ENCODE peak calls at places on chromosomes 6 and 20, in eight cellular contexts. One of them, this sample, is unnamed.

GRCh38 chr6:17656092-17656491 is 50.6 kb downstream of the NUP153 start:
- DNase-seq in H54: no peak
- DNase-seq in GM20000: no peak
- DNase-seq in activated naive CD4-positive, alpha-beta T cell treated with anti-CD3 and anti-CD28 coated beads, Interleukin-2, amount 50 U/mL, for 72 hours: no peak
- DNase-seq in Right ventricle myocardium superior: no peak
- DNase-seq in left colon: no peak
- DNase-seq in NCI-H774: no peak
- DNase-seq in NCI-H524: no peak
- DNase-seq in this sample: no peak

GRCh38 chr6:37027036-37027720 is 21.7 kb downstream of the FGD2 start:
- DNase-seq in GM20000: no peak
- DNase-seq in NCI-H774: no peak
- DNase-seq in Right ventricle myocardium superior: no peak
- DNase-seq in left colon: no peak
- DNase-seq in NCI-H524: no peak
- DNase-seq in H54: no peak
- DNase-seq in activated naive CD4-positive, alpha-beta T cell treated with anti-CD3 and anti-CD28 coated beads, Interleukin-2, amount 50 U/mL, for 72 hours: no peak
- DNase-seq in this sample: no peak

GRCh38 chr20:4453369-4453768 is 268.3 kb upstream of the PRND start:
- DNase-seq in NCI-H774: no peak
- DNase-seq in GM20000: no peak
- DNase-seq in Right ventricle myocardium superior: no peak
- DNase-seq in H54: no peak
- DNase-seq in NCI-H524: no peak
- DNase-seq in activated naive CD4-positive, alpha-beta T cell treated with anti-CD3 and anti-CD28 coated beads, Interleukin-2, amount 50 U/mL, for 72 hours: no peak
- DNase-seq in left colon: no peak
- DNase-seq in this sample: no peak

GRCh38 chr6:3918474-3918873 is 69.3 kb downstream of the FAM50B start:
- DNase-seq in Right ventricle myocardium superior: no peak
- DNase-seq in NCI-H774: no peak
- DNase-seq in NCI-H524: no peak
- DNase-seq in GM20000: no peak
- DNase-seq in H54: no peak
- DNase-seq in left colon: no peak
- DNase-seq in activated naive CD4-positive, alpha-beta T cell treated with anti-CD3 and anti-CD28 coated beads, Interleukin-2, amount 50 U/mL, for 72 hours: no peak
- DNase-seq in this sample: no peak

GRCh38 chr20:12788936-12789335 is 219.8 kb upstream of the SPTLC3 start:
- DNase-seq in left colon: no peak
- DNase-seq in activated naive CD4-positive, alpha-beta T cell treated with anti-CD3 and anti-CD28 coated beads, Interleukin-2, amount 50 U/mL, for 72 hours: no peak
- DNase-seq in GM20000: no peak
- DNase-seq in Right ventricle myocardium superior: no peak
- DNase-seq in NCI-H524: no peak
- DNase-seq in NCI-H774: no peak
- DNase-seq in H54: no peak
- DNase-seq in this sample: no peak

GRCh38 chr6:128124713-128125112 is 223.9 kb upstream of the THEMIS start:
- DNase-seq in left colon: no peak
- DNase-seq in NCI-H774: no peak
- DNase-seq in activated naive CD4-positive, alpha-beta T cell treated with anti-CD3 and anti-CD28 coated beads, Interleukin-2, amount 50 U/mL, for 72 hours: no peak
- DNase-seq in H54: no peak
- DNase-seq in Right ventricle myocardium superior: no peak
- DNase-seq in GM20000: no peak
- DNase-seq in NCI-H524: no peak
- DNase-seq in this sample: peak

GRCh38 chr6:105209950-105210706 is 30.3 kb upstream of the POPDC3 start:
- DNase-seq in Right ventricle myocardium superior: no peak
- DNase-seq in NCI-H774: no peak
- DNase-seq in H54: peak
- DNase-seq in GM20000: no peak
- DNase-seq in left colon: no peak
- DNase-seq in activated naive CD4-positive, alpha-beta T cell treated with anti-CD3 and anti-CD28 coated beads, Interleukin-2, amount 50 U/mL, for 72 hours: no peak
- DNase-seq in NCI-H524: no peak
- DNase-seq in this sample: no peak

GRCh38 chr6:165599596-165600487 is 63.2 kb downstream of the PDE10A start:
- DNase-seq in left colon: no peak
- DNase-seq in GM20000: no peak
- DNase-seq in NCI-H524: no peak
- DNase-seq in NCI-H774: no peak
- DNase-seq in activated naive CD4-positive, alpha-beta T cell treated with anti-CD3 and anti-CD28 coated beads, Interleukin-2, amount 50 U/mL, for 72 hours: no peak
- DNase-seq in Right ventricle myocardium superior: no peak
- DNase-seq in H54: no peak
- DNase-seq in this sample: no peak

GRCh38 chr6:38209291-38209865 is 389.9 kb downstream of the ZFAND3 start:
- DNase-seq in NCI-H524: no peak
- DNase-seq in left colon: no peak
- DNase-seq in H54: no peak
- DNase-seq in activated naive CD4-positive, alpha-beta T cell treated with anti-CD3 and anti-CD28 coated beads, Interleukin-2, amount 50 U/mL, for 72 hours: no peak
- DNase-seq in NCI-H774: no peak
- DNase-seq in GM20000: no peak
- DNase-seq in Right ventricle myocardium superior: no peak
- DNase-seq in this sample: no peak

GRCh38 chr6:166167801-166168615 is at the start of gene TBXT:
- DNase-seq in Right ventricle myocardium superior: no peak
- DNase-seq in H54: no peak
- DNase-seq in left colon: no peak
- DNase-seq in GM20000: peak
- DNase-seq in activated naive CD4-positive, alpha-beta T cell treated with anti-CD3 and anti-CD28 coated beads, Interleukin-2, amount 50 U/mL, for 72 hours: no peak
- DNase-seq in NCI-H774: peak
- DNase-seq in NCI-H524: peak
- DNase-seq in this sample: no peak

GRCh38 chr6:31877125-31877650 is 1.6 kb downstream of the SLC44A4 start:
- DNase-seq in H54: no peak
- DNase-seq in left colon: peak
- DNase-seq in activated naive CD4-positive, alpha-beta T cell treated with anti-CD3 and anti-CD28 coated beads, Interleukin-2, amount 50 U/mL, for 72 hours: no peak
- DNase-seq in NCI-H774: no peak
- DNase-seq in GM20000: no peak
- DNase-seq in NCI-H524: no peak
- DNase-seq in Right ventricle myocardium superior: no peak
- DNase-seq in this sample: no peak

GRCh38 chr6:170236131-170236851 is 54.6 kb downstream of the DLL1 start:
- DNase-seq in NCI-H524: no peak
- DNase-seq in GM20000: no peak
- DNase-seq in activated naive CD4-positive, alpha-beta T cell treated with anti-CD3 and anti-CD28 coated beads, Interleukin-2, amount 50 U/mL, for 72 hours: no peak
- DNase-seq in Right ventricle myocardium superior: peak
- DNase-seq in NCI-H774: no peak
- DNase-seq in H54: no peak
- DNase-seq in left colon: no peak
- DNase-seq in this sample: no peak

GRCh38 chr6:158220786-158221442 is 52.8 kb downstream of the GTF2H5 start:
- DNase-seq in left colon: peak
- DNase-seq in activated naive CD4-positive, alpha-beta T cell treated with anti-CD3 and anti-CD28 coated beads, Interleukin-2, amount 50 U/mL, for 72 hours: peak
- DNase-seq in NCI-H524: peak
- DNase-seq in H54: peak
- DNase-seq in Right ventricle myocardium superior: peak
- DNase-seq in GM20000: peak
- DNase-seq in NCI-H774: peak
- DNase-seq in this sample: peak

GRCh38 chr6:35094183-35094582 is 47.0 kb downstream of the TCP11 start:
- DNase-seq in left colon: no peak
- DNase-seq in GM20000: no peak
- DNase-seq in NCI-H774: no peak
- DNase-seq in NCI-H524: no peak
- DNase-seq in activated naive CD4-positive, alpha-beta T cell treated with anti-CD3 and anti-CD28 coated beads, Interleukin-2, amount 50 U/mL, for 72 hours: no peak
- DNase-seq in Right ventricle myocardium superior: no peak
- DNase-seq in H54: no peak
- DNase-seq in this sample: no peak

GRCh38 chr6:139659711-139660110 is 285.3 kb upstream of the CITED2 start:
- DNase-seq in activated naive CD4-positive, alpha-beta T cell treated with anti-CD3 and anti-CD28 coated beads, Interleukin-2, amount 50 U/mL, for 72 hours: no peak
- DNase-seq in GM20000: no peak
- DNase-seq in Right ventricle myocardium superior: no peak
- DNase-seq in NCI-H774: no peak
- DNase-seq in left colon: no peak
- DNase-seq in NCI-H524: no peak
- DNase-seq in H54: no peak
- DNase-seq in this sample: no peak

GRCh38 chr6:9581155-9581554 is 833.7 kb downstream of the TFAP2A start:
- DNase-seq in Right ventricle myocardium superior: no peak
- DNase-seq in left colon: no peak
- DNase-seq in H54: no peak
- DNase-seq in activated naive CD4-positive, alpha-beta T cell treated with anti-CD3 and anti-CD28 coated beads, Interleukin-2, amount 50 U/mL, for 72 hours: no peak
- DNase-seq in GM20000: no peak
- DNase-seq in NCI-H524: no peak
- DNase-seq in NCI-H774: no peak
- DNase-seq in this sample: no peak

GRCh38 chr6:39617023-39617422 is 108.2 kb downstream of the KIF6 start:
- DNase-seq in Right ventricle myocardium superior: no peak
- DNase-seq in GM20000: no peak
- DNase-seq in left colon: no peak
- DNase-seq in NCI-H524: no peak
- DNase-seq in activated naive CD4-positive, alpha-beta T cell treated with anti-CD3 and anti-CD28 coated beads, Interleukin-2, amount 50 U/mL, for 72 hours: no peak
- DNase-seq in H54: no peak
- DNase-seq in NCI-H774: no peak
- DNase-seq in this sample: no peak

GRCh38 chr6:80174931-80175572 is 68.6 kb downstream of the BCKDHB start:
- DNase-seq in GM20000: no peak
- DNase-seq in H54: no peak
- DNase-seq in left colon: no peak
- DNase-seq in activated naive CD4-positive, alpha-beta T cell treated with anti-CD3 and anti-CD28 coated beads, Interleukin-2, amount 50 U/mL, for 72 hours: no peak
- DNase-seq in NCI-H524: no peak
- DNase-seq in Right ventricle myocardium superior: no peak
- DNase-seq in NCI-H774: no peak
- DNase-seq in this sample: no peak

GRCh38 chr6:89458720-89459119 is 25.8 kb downstream of the ANKRD6 start:
- DNase-seq in NCI-H774: no peak
- DNase-seq in left colon: no peak
- DNase-seq in H54: no peak
- DNase-seq in GM20000: no peak
- DNase-seq in Right ventricle myocardium superior: no peak
- DNase-seq in NCI-H524: no peak
- DNase-seq in activated naive CD4-positive, alpha-beta T cell treated with anti-CD3 and anti-CD28 coated beads, Interleukin-2, amount 50 U/mL, for 72 hours: no peak
- DNase-seq in this sample: no peak

GRCh38 chr6:86355271-86355670 is 582.1 kb upstream of the HTR1E start:
- DNase-seq in NCI-H774: no peak
- DNase-seq in NCI-H524: no peak
- DNase-seq in activated naive CD4-positive, alpha-beta T cell treated with anti-CD3 and anti-CD28 coated beads, Interleukin-2, amount 50 U/mL, for 72 hours: no peak
- DNase-seq in Right ventricle myocardium superior: no peak
- DNase-seq in H54: no peak
- DNase-seq in left colon: no peak
- DNase-seq in GM20000: no peak
- DNase-seq in this sample: no peak

GRCh38 chr6:112150363-112150762 is 63.0 kb downstream of the FAM229B start:
- DNase-seq in left colon: no peak
- DNase-seq in activated naive CD4-positive, alpha-beta T cell treated with anti-CD3 and anti-CD28 coated beads, Interleukin-2, amount 50 U/mL, for 72 hours: no peak
- DNase-seq in H54: no peak
- DNase-seq in GM20000: no peak
- DNase-seq in NCI-H524: peak
- DNase-seq in NCI-H774: no peak
- DNase-seq in Right ventricle myocardium superior: no peak
- DNase-seq in this sample: no peak

GRCh38 chr20:53040678-53041674 is 68.8 kb downstream of the TSHZ2 start:
- DNase-seq in GM20000: no peak
- DNase-seq in left colon: no peak
- DNase-seq in H54: no peak
- DNase-seq in NCI-H524: peak
- DNase-seq in NCI-H774: peak
- DNase-seq in activated naive CD4-positive, alpha-beta T cell treated with anti-CD3 and anti-CD28 coated beads, Interleukin-2, amount 50 U/mL, for 72 hours: no peak
- DNase-seq in Right ventricle myocardium superior: peak
- DNase-seq in this sample: no peak

GRCh38 chr6:157763129-157763893 is 59.7 kb upstream of the SNX9 start:
- DNase-seq in NCI-H524: no peak
- DNase-seq in left colon: peak
- DNase-seq in NCI-H774: peak
- DNase-seq in H54: peak
- DNase-seq in GM20000: no peak
- DNase-seq in activated naive CD4-positive, alpha-beta T cell treated with anti-CD3 and anti-CD28 coated beads, Interleukin-2, amount 50 U/mL, for 72 hours: peak
- DNase-seq in Right ventricle myocardium superior: no peak
- DNase-seq in this sample: peak

GRCh38 chr20:51321343-51322163 is 221.0 kb downstream of the NFATC2 start:
- DNase-seq in GM20000: no peak
- DNase-seq in NCI-H524: no peak
- DNase-seq in NCI-H774: no peak
- DNase-seq in Right ventricle myocardium superior: no peak
- DNase-seq in activated naive CD4-positive, alpha-beta T cell treated with anti-CD3 and anti-CD28 coated beads, Interleukin-2, amount 50 U/mL, for 72 hours: no peak
- DNase-seq in left colon: no peak
- DNase-seq in H54: no peak
- DNase-seq in this sample: no peak

GRCh38 chr6:73802366-73802765 is 106.4 kb downstream of the CD109 start:
- DNase-seq in activated naive CD4-positive, alpha-beta T cell treated with anti-CD3 and anti-CD28 coated beads, Interleukin-2, amount 50 U/mL, for 72 hours: no peak
- DNase-seq in left colon: no peak
- DNase-seq in NCI-H774: no peak
- DNase-seq in Right ventricle myocardium superior: no peak
- DNase-seq in NCI-H524: no peak
- DNase-seq in GM20000: no peak
- DNase-seq in H54: no peak
- DNase-seq in this sample: no peak

GRCh38 chr20:25269057-25269832 is 21.4 kb downstream of the PYGB start:
- DNase-seq in NCI-H774: no peak
- DNase-seq in NCI-H524: no peak
- DNase-seq in Right ventricle myocardium superior: peak
- DNase-seq in GM20000: no peak
- DNase-seq in H54: no peak
- DNase-seq in activated naive CD4-positive, alpha-beta T cell treated with anti-CD3 and anti-CD28 coated beads, Interleukin-2, amount 50 U/mL, for 72 hours: peak
- DNase-seq in left colon: no peak
- DNase-seq in this sample: no peak

This sample was measured in RKO.